ENCODE peak calls at places on chromosomes 16 and 17, in seven cellular contexts. B, Q, R, G, V, L and S are unnamed samples. For H3K4me1, the result is how much of the 10 kb centered on the place peaks cover.

GRCh38 chr16:78809535-78809934 is 710.1 kb downstream of the WWOX start:
- DNase-seq in B (no peak), Q (no peak), R (no peak), G (no peak), V (no peak), L (no peak), S (no peak)

GRCh38 chr16:4409081-4409932 is 7.1 kb downstream of the CORO7 start:
- DNase-seq in B (no peak), Q (no peak), R (no peak), G (no peak), V (peak), L (no peak), S (peak)

GRCh38 chr17:46943511-46944393 is 20.8 kb downstream of the GOSR2 start:
- DNase-seq in B (peak), Q (peak), R (no peak), G (peak), V (no peak), L (peak), S (no peak)

GRCh38 chr16:54412777-54413455 is 126.3 kb upstream of the IRX3 start:
- DNase-seq in B (no peak), Q (no peak), R (no peak), G (no peak), V (no peak), L (no peak), S (no peak)

GRCh38 chr16:85469929-85470590 is 143.1 kb upstream of the GSE1 start:
- DNase-seq in B (no peak), Q (no peak), R (no peak), G (peak), V (no peak), L (no peak), S (no peak)

GRCh38 chr17:42779304-42779941 is 987 bp upstream of the WNK4 start:
- DNase-seq in B (no peak), Q (no peak), R (no peak), G (no peak), V (no peak), L (no peak), S (no peak)

GRCh38 chr16:66315210-66315825 is 51.2 kb upstream of the CDH5 start:
- DNase-seq in B (peak), Q (peak), R (peak), G (peak), V (peak), L (peak), S (peak)

GRCh38 chr16:21158208-21159110 is at the start of gene LDAF1:
- DNase-seq in B (peak), Q (peak), R (peak), G (peak), V (peak), L (peak), S (peak)

GRCh38 chr16:53031323-53031942 is 21.3 kb downstream of the CHD9NB start:
- DNase-seq in B (no peak), Q (peak), R (no peak), G (no peak), V (no peak), L (no peak), S (peak)

GRCh38 chr17:56633681-56634080 is 40.2 kb downstream of the NOG start:
- DNase-seq in B (no peak), Q (no peak), R (no peak), G (peak), V (no peak), L (no peak), S (no peak)

GRCh38 chr17:28571255-28572122 is at the start of gene PIGS:
- DNase-seq in B (peak), Q (peak), R (peak), G (peak), V (peak), L (peak), S (peak)

GRCh38 chr17:63831505-63831904 is 4.0 kb upstream of the FTSJ3 start:
- DNase-seq in B (no peak), Q (no peak), R (no peak), G (no peak), V (no peak), L (no peak), S (no peak)

GRCh38 chr16:55853114-55853513 is 20.2 kb upstream of the CES1 start:
- DNase-seq in B (no peak), Q (no peak), R (no peak), G (no peak), V (no peak), L (no peak), S (no peak)

GRCh38 chr17:12078791-12079190 is 58.1 kb downstream of the MAP2K4 start:
- DNase-seq in B (no peak), Q (peak), R (no peak), G (no peak), V (no peak), L (no peak), S (peak)

GRCh38 chr17:27244481-27245223 is 49.3 kb upstream of the WSB1 start:
- DNase-seq in B (peak), Q (peak), R (peak), G (peak), V (peak), L (peak), S (peak)

GRCh38 chr16:11302977-11303376 is 21.8 kb upstream of the PRM1 start:
- DNase-seq in B (peak), Q (no peak), R (no peak), G (no peak), V (no peak), L (no peak), S (peak)

GRCh38 chr17:71063127-71063526 is 893.8 kb downstream of the KCNJ2 start:
- DNase-seq in B (no peak), Q (no peak), R (no peak), G (no peak), V (no peak), L (no peak), S (no peak)

GRCh38 chr16:4454618-4455017 is 19.8 kb downstream of the NMRAL1 start:
- DNase-seq in B (no peak), Q (peak), R (no peak), G (no peak), V (no peak), L (no peak), S (no peak)

GRCh38 chr17:69065113-69065512 is 4.4 kb upstream of the ABCA9 start:
- DNase-seq in B (no peak), Q (no peak), R (no peak), G (no peak), V (no peak), L (no peak), S (no peak)

GRCh38 chr16:25553711-25554436 is 137.9 kb upstream of the HS3ST4 start:
- DNase-seq in B (no peak), Q (no peak), R (no peak), G (no peak), V (peak), L (no peak), S (peak)

GRCh38 chr17:39194089-39194984 is 3.1 kb downstream of the CACNB1 start:
- DNase-seq in B (no peak), Q (peak), R (peak), G (peak), V (peak), L (peak), S (no peak)

GRCh38 chr17:19338031-19338990 is 24.2 kb downstream of the B9D1 start:
- DNase-seq in B (peak), Q (peak), R (peak), G (peak), V (peak), L (peak), S (peak)

GRCh38 chr17:28406478-28406824 is 439 bp upstream of the SLC46A1 start:
- DNase-seq in B (peak), Q (no peak), R (no peak), G (no peak), V (no peak), L (peak), S (no peak)

GRCh38 chr16:64051826-64052225 is 1070.0 kb downstream of the CDH11 start:
- DNase-seq in B (no peak), Q (peak), R (no peak), G (no peak), V (no peak), L (no peak), S (peak)

GRCh38 chr16:50386819-50387218 is 18.0 kb upstream of the BRD7 start:
- DNase-seq in B (no peak), Q (no peak), R (no peak), G (no peak), V (no peak), L (no peak), S (no peak)

GRCh38 chr17:55273579-55274370 is 9.0 kb downstream of the HLF start:
- DNase-seq in B (peak), Q (no peak), R (peak), G (peak), V (peak), L (peak), S (peak)

GRCh38 chr17:73151888-73152633 is 12.7 kb upstream of the SSTR2 start:
- DNase-seq in B (no peak), Q (no peak), R (no peak), G (no peak), V (no peak), L (no peak), S (no peak)

GRCh38 chr17:26809033-26809432 is 484.9 kb upstream of the WSB1 start:
- DNase-seq in B (no peak), Q (no peak), R (no peak), G (no peak), V (no peak), L (no peak), S (peak)

GRCh38 chr16:56972898-56973689 is 11.3 kb downstream of the CETP start:
- DNase-seq in B (no peak), Q (no peak), R (no peak), G (no peak), V (no peak), L (no peak), S (no peak)

GRCh38 chr17:55116440-55116914 is 147.9 kb downstream of the STXBP4 start:
- DNase-seq in B (no peak), Q (peak), R (no peak), G (no peak), V (no peak), L (no peak), S (no peak)

GRCh38 chr17:78242024-78242742 is 10.8 kb downstream of the TMEM235 start:
- DNase-seq in B (no peak), Q (no peak), R (no peak), G (no peak), V (no peak), L (no peak), S (no peak)

GRCh38 chr16:73043828-73044493 is 4.0 kb downstream of the ZFHX3 start:
- DNase-seq in B (no peak), Q (no peak), R (no peak), G (no peak), V (no peak), L (peak), S (no peak)

GRCh38 chr16:21283521-21284289 is 5.6 kb upstream of the CRYM start:
- DNase-seq in B (peak), Q (peak), R (peak), G (peak), V (peak), L (peak), S (no peak)

GRCh38 chr17:76983075-76983411 is 114.8 kb downstream of the MGAT5B start:
- DNase-seq in B (no peak), Q (no peak), R (no peak), G (no peak), V (no peak), L (no peak), S (no peak)

GRCh38 chr17:74768069-74768762 is 7.9 kb downstream of the NAT9 start:
- DNase-seq in B (peak), Q (peak), R (peak), G (peak), V (no peak), L (peak), S (no peak)

GRCh38 chr16:81514041-81514559 is 69.5 kb downstream of the CMIP start:
- DNase-seq in B (no peak), Q (no peak), R (no peak), G (no peak), V (no peak), L (no peak), S (no peak)

GRCh38 chr17:80256034-80256350 is 4.7 kb upstream of the RNF213 start:
- DNase-seq in B (no peak), Q (no peak), R (no peak), G (no peak), V (no peak), L (no peak), S (no peak)
- H3K27ac ChIP-seq in B (no peak), Q (no peak), R (no peak), G (peak), V (peak), L (peak), S (no peak)

GRCh38 chr16:88113545-88114045 is 162.4 kb downstream of the BANP start:
- DNase-seq in B (no peak), Q (no peak), R (no peak), G (no peak), V (no peak), L (no peak), S (no peak)
- H3K4me1 ChIP-seq in B (under half), Q (under half), R (under half), G (under half), V (under half), L (under half), S (under half)

GRCh38 chr17:3448059-3448630 is 14.5 kb upstream of the OR1E2 start:
- DNase-seq in B (no peak), Q (peak), R (no peak), G (no peak), V (peak), L (no peak), S (no peak)

DNA sequence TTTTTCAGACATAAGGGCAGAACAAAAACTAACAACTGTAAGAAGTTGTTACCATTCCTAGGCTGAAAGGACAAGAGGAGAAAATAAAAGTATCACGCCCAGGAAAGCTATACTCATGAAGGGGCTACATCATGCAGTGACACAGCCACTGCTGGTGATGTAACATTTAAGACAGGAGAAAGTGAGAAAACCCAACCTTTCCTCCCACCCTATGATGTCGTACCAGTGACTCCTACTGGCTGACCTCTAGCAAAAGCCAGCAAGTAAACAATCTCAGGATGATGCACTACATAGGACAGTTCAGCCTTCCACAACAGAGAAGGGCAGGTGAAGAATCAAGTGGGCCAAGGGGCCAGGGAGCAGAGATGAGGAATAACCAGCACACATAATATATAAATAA is 14.0 kb upstream of the OR1E2 start:
- DNase-seq in B (no peak), Q (peak), R (no peak), G (no peak), V (peak), L (no peak), S (no peak)
- TF ChIP-seq CTCF in B (no peak), Q (no peak), R (no peak), G (no peak), V (peak), L (no peak), S (peak)

DNA sequence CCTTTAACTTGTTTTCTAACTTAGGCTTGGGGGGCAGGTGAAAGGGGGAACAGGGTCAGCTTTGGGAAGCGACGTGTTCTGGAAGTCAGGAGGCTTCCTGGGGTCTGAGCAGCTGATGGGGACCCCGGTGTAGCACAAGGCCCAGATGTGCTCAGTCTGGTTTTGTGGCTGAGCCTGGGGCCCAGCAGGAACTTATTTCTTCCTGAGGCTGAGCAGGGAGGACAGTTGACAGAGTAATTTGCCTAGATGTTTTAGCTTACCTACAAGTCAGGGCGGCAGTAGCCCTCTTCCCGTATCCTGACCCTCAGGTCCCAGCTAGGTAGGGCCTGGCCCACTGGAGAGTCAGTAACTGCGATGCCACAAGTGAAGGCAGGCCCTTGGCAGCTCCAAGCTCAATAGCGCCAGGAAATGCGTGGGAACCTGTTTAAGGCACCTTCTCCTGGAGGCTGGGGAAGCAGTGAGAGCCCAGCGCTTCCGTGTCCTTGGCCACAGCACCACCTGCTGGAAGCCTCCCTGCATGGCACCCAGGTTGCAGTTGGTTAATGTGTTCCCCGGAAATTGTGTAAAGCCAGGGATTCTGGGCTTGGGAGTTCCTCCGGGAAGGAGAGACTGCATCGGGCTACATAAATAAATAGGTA is 5.2 kb downstream of the CCR7 start:
- DNase-seq in B (peak), Q (peak), R (peak), G (peak), V (peak), L (peak), S (peak)
- H3K27ac ChIP-seq in B (peak), Q (peak), R (peak), G (peak), V (peak), L (peak), S (no peak)

GRCh38 chr17:40915721-40916256 is 21.7 kb downstream of the KRT23 start:
- DNase-seq in B (no peak), Q (no peak), R (no peak), G (no peak), V (peak), L (no peak), S (peak)
- H3K4me1 ChIP-seq in B (under half), Q (under half), R (under half), G (under half), V (under half), L (under half), S (under half)

GRCh38 chr16:9256196-9256595 is 164.8 kb downstream of the HAPSTR1 start:
- DNase-seq in B (peak), Q (no peak), R (peak), G (no peak), V (peak), L (peak), S (no peak)
- TF ChIP-seq CTCF in B (peak), Q (peak), R (peak), G (no peak), V (peak), L (peak), S (peak)

GRCh38 chr17:80992948-80993624 is 1.4 kb downstream of the CHMP6 start:
- DNase-seq in B (no peak), Q (no peak), R (no peak), G (no peak), V (no peak), L (no peak), S (no peak)

GRCh38 chr17:80989586-80989913 is 2.1 kb upstream of the CHMP6 start:
- DNase-seq in B (peak), Q (no peak), R (no peak), G (no peak), V (no peak), L (no peak), S (no peak)

GRCh38 chr17:80991645-80992076 is at the start of gene CHMP6:
- DNase-seq in B (peak), Q (peak), R (peak), G (peak), V (peak), L (peak), S (no peak)

GRCh38 chr17:80990921-80991644 is 558 bp upstream of the CHMP6 start:
- DNase-seq in B (no peak), Q (no peak), R (no peak), G (no peak), V (no peak), L (no peak), S (no peak)

GRCh38 chr17:80992077-80992947 is 671 bp downstream of the CHMP6 start:
- DNase-seq in B (peak), Q (no peak), R (no peak), G (no peak), V (no peak), L (peak), S (no peak)
- H3K27ac ChIP-seq in B (peak), Q (no peak), R (peak), G (peak), V (peak), L (peak), S (peak)